ENCODE peak calls at places on chromosomes 3 and 15, in seven cellular contexts. A is H9, E is neuronal stem cell, D is mesendoderm, H is mesenchymal stem cell, G is trophoblast cell, Y is H1. L is an unnamed sample.

GRCh38 chr15:101092186-101092866 is 159.5 kb downstream of the CHSY1 start:
- DNase-seq in H (peak; percentile 61), Y (no peak), A (no peak), E (no peak), D (no peak), G (no peak), L (peak; percentile 29)

GRCh38 chr15:32763295-32763694 is 45.5 kb downstream of the GREM1 start:
- DNase-seq in G (no peak), A (no peak), H (no peak), E (no peak), D (no peak), Y (no peak), L (no peak)

GRCh38 chr3:53045784-53046170 is at the start of gene SFMBT1:
- DNase-seq in Y (peak; percentile 67), D (peak; percentile 57), A (peak; percentile 53), G (peak; percentile 33), E (peak; percentile 76), H (peak; percentile 62), L (peak; percentile 49)

GRCh38 chr15:101528108-101528916 is 38.8 kb upstream of the PCSK6 start:
- DNase-seq in A (no peak), D (no peak), E (no peak), Y (peak; percentile 33), G (no peak), H (peak; percentile 72), L (no peak)

GRCh38 chr15:100633763-100634075 is 31.3 kb downstream of the ASB7 start:
- DNase-seq in H (no peak), Y (no peak), G (no peak), E (no peak), D (no peak), A (no peak), L (no peak)

GRCh38 chr3:83843716-83844115 is 1115.1 kb upstream of the CADM2 start:
- DNase-seq in A (no peak), Y (no peak), G (no peak), H (no peak), E (peak; percentile 40), D (peak; percentile 1), L (no peak)

GRCh38 chr3:82143661-82144405 is 382.4 kb upstream of the GBE1 start:
- DNase-seq in H (no peak), E (no peak), G (no peak), Y (no peak), A (no peak), D (no peak), L (no peak)

GRCh38 chr3:145767909-145768308 is 393.1 kb downstream of the PLOD2 start:
- DNase-seq in D (no peak), H (peak; percentile 3), Y (no peak), G (no peak), A (no peak), E (no peak), L (no peak)

GRCh38 chr3:98012974-98013373 is 22.1 kb downstream of the GABRR3 start:
- DNase-seq in A (no peak), Y (no peak), E (no peak), G (no peak), D (no peak), H (peak; percentile 82), L (peak; percentile 60)

GRCh38 chr3:45509768-45510129 is 84.8 kb upstream of the LIMD1 start:
- DNase-seq in D (no peak), E (no peak), A (peak; percentile 37), G (no peak), Y (no peak), H (no peak), L (no peak)

GRCh38 chr3:99868438-99868723 is 50.7 kb downstream of the CMSS1 start:
- DNase-seq in E (no peak), A (no peak), Y (no peak), G (no peak), D (no peak), H (peak; percentile 50), L (peak; percentile 41)

GRCh38 chr15:58520464-58520863 is 88.7 kb downstream of the LIPC start:
- DNase-seq in D (no peak), Y (no peak), G (no peak), H (no peak), E (no peak), A (no peak), L (no peak)

GRCh38 chr3:41163399-41163798 is 35.9 kb upstream of the CTNNB1 start:
- DNase-seq in G (no peak), A (no peak), D (no peak), E (no peak), Y (no peak), H (peak; percentile 89), L (no peak)

GRCh38 chr3:128301186-128302023 is 148.1 kb downstream of the EEFSEC start:
- DNase-seq in D (no peak), A (peak; percentile 15), G (no peak), H (no peak), E (no peak), Y (peak; percentile 39), L (no peak)

GRCh38 chr15:58932791-58933310 is 628 bp downstream of the SLTM start:
- DNase-seq in H (peak; percentile 50), G (peak; percentile 18), Y (no peak), A (no peak), D (no peak), E (no peak), L (no peak)

GRCh38 chr3:189144645-189145044 is 27.1 kb upstream of the TPRG1 start:
- DNase-seq in H (peak; percentile 15), A (no peak), Y (no peak), G (no peak), D (no peak), E (no peak), L (peak; percentile 23)

GRCh38 chr3:117669761-117670160 is 960.2 kb downstream of the TUSC7 start:
- DNase-seq in E (no peak), H (no peak), D (no peak), G (no peak), A (no peak), Y (no peak), L (no peak)

GRCh38 chr3:48267782-48268181 is 26.9 kb downstream of the ZNF589 start:
- DNase-seq in A (no peak), Y (no peak), E (no peak), H (no peak), D (no peak), G (no peak), L (no peak)

GRCh38 chr3:11690863-11691833 is 47.4 kb upstream of the VGLL4 start:
- DNase-seq in A (no peak), E (no peak), Y (no peak), D (peak; percentile 85), G (peak; percentile 73), H (peak; percentile 25), L (peak; percentile 50)

GRCh38 chr3:49362579-49362978 is 4.4 kb upstream of the GPX1 start:
- DNase-seq in Y (no peak), G (no peak), A (no peak), H (no peak), D (no peak), E (no peak), L (peak; percentile 51)

GRCh38 chr3:150733936-150734794 is 28.8 kb downstream of the SIAH2 start:
- DNase-seq in A (no peak), D (no peak), E (no peak), H (no peak), Y (no peak), G (no peak), L (peak; percentile 40)

DNA sequence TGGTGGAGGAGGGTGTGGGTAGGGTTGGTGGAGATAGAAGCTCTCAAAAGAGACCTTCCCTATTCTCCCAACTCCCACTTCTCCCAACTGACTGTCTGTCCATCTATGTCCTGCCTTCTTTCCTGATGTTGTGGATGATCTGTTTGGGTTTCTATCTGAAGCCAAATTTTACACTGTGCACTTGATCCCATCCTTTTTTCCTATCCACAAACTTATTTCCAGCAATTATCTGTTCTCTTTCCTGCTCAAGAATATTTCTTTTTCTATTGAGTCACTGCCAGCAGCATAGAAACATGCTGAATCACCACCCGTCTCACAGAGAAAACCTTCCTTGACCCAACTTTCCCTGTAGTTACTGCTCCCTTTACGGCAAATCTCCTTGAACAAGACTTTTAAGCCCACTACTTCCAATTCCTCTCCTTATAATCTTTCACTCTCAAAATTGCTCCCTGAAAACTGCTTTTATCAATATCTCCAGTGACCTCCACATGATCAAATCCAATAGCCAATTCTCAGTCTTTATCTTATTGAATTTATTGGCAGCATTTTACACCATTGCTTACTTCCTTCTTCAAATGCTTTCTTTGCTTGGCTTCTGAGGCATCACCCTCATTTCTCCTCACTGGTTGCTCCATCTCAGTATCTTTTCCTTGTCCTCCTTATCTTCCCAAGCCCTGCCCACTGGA is 141.2 kb upstream of the SLC7A14 start:
- DNase-seq in Y (no peak), E (no peak), D (no peak), G (peak; percentile 65), H (peak; percentile 92), A (no peak), L (peak; percentile 94)
- H2BK120ac ChIP-seq in Y (no peak overlapping the region), E (no peak overlapping the region), D (no peak overlapping the region), G (no peak overlapping the region), H (peak overlapping the region; percentile 99), A (no peak overlapping the region), L (peak overlapping the region; percentile 100)

GRCh38 chr3:149579161-149579560 is 78.7 kb downstream of the WWTR1 start:
- DNase-seq in A (no peak), D (no peak), H (no peak), E (no peak), G (no peak), Y (no peak), L (no peak)

GRCh38 chr3:149582395-149582794 is 75.4 kb downstream of the WWTR1 start:
- DNase-seq in Y (no peak), E (no peak), G (no peak), H (no peak), D (no peak), A (no peak), L (no peak)

GRCh38 chr3:149579838-149580542 is 77.8 kb downstream of the WWTR1 start:
- DNase-seq in G (no peak), E (no peak), Y (no peak), A (no peak), H (peak; percentile 57), D (no peak), L (peak; percentile 82)

GRCh38 chr3:149581681-149582349 is 76.0 kb downstream of the WWTR1 start:
- DNase-seq in A (no peak), H (peak; percentile 91), G (no peak), E (no peak), D (peak; percentile 73), Y (no peak), L (peak; percentile 89)

DNA sequence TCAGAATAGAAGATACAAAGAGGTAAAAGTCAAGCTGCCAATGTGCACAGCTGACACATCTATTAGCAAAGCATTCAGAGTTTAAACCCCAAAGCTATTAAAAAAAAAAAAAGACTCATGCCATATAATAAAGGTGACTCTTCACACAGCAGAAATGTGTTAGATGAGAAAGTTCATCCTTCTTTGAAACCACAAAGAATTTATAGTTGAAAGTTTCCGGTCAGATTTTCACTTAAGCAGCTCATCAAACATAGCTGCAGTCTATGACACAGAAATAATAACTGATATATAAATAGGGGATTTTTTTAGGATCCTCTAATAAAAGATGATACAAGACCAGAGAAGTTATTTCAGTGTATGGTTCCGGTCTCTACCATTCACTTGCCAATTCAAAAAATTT is 76.6 kb downstream of the WWTR1 start:
- DNase-seq in E (no peak), A (no peak), G (no peak), D (no peak), H (peak; percentile 44), Y (no peak), L (no peak)
- H2BK120ac ChIP-seq in E (no peak overlapping the region), A (no peak overlapping the region), G (no peak overlapping the region), D (no peak overlapping the region), H (no peak overlapping the region), Y (no peak overlapping the region), L (no peak overlapping the region)

GRCh38 chr15:29156521-29156920 is 113.1 kb downstream of the NSMCE3 start:
- DNase-seq in E (no peak), D (no peak), G (no peak), Y (no peak), H (no peak), A (no peak), L (no peak)
- H2BK120ac ChIP-seq in E (no peak overlapping the region), D (no peak overlapping the region), G (no peak overlapping the region), Y (no peak overlapping the region), H (no peak overlapping the region), A (no peak overlapping the region), L (no peak overlapping the region)

GRCh38 chr3:135779024-135779423 is 186.5 kb upstream of the PPP2R3A start:
- DNase-seq in E (no peak), A (no peak), G (no peak), H (no peak), Y (no peak), D (no peak), L (no peak)
- H2BK120ac ChIP-seq in E (no peak overlapping the region), A (no peak overlapping the region), G (no peak overlapping the region), H (no peak overlapping the region), Y (no peak overlapping the region), D (no peak overlapping the region), L (no peak overlapping the region)

L was measured in IMR-90.